ENCODE peak calls at places on chromosomes 4 and X, in four cellular contexts. X, F, B and V are unnamed samples. For H3K4me1, the result is how much of the 10 kb centered on the place peaks cover.

GRCh38 chrX:129759576-129760061 is 20.1 kb upstream of the SASH3 start:
- DNase-seq in X (peak), F (no peak), B (no peak), V (no peak)

GRCh38 chrX:75673468-75673867 is 111.6 kb downstream of the MAGEE2 start:
- DNase-seq in X (no peak), F (no peak), B (peak), V (no peak)

GRCh38 chr4:3387154-3387942 is 54.4 kb upstream of the HGFAC start:
- DNase-seq in X (no peak), F (peak), B (no peak), V (no peak)

GRCh38 chr4:17490575-17491059 is 21.3 kb downstream of the QDPR start:
- DNase-seq in X (no peak), F (no peak), B (peak), V (peak)

GRCh38 chr4:25291158-25291733 is 21.3 kb upstream of the ZCCHC4 start:
- DNase-seq in X (no peak), F (no peak), B (no peak), V (no peak)

GRCh38 chrX:154731881-154732280 is 19.0 kb downstream of the GAB3 start:
- DNase-seq in X (no peak), F (no peak), B (no peak), V (no peak)

GRCh38 chrX:18098704-18099103 is 122.0 kb downstream of the BEND2 start:
- DNase-seq in X (no peak), F (no peak), B (no peak), V (no peak)

GRCh38 chrX:8404443-8404842 is 60.2 kb upstream of the VCX3B start:
- DNase-seq in X (no peak), F (no peak), B (no peak), V (no peak)

GRCh38 chr4:139501117-139501516 is 47.2 kb downstream of the RAB33B start:
- DNase-seq in X (no peak), F (no peak), B (no peak), V (no peak)

GRCh38 chr4:186149872-186150271 is 41.5 kb upstream of the CYP4V2 start:
- DNase-seq in X (peak), F (no peak), B (peak), V (no peak)

GRCh38 chr4:29199025-29199424 is 1521.1 kb upstream of the PCDH7 start:
- DNase-seq in X (no peak), F (no peak), B (no peak), V (no peak)

GRCh38 chr4:99165978-99166377 is 21.9 kb upstream of the ADH4 start:
- DNase-seq in X (no peak), F (no peak), B (no peak), V (no peak)

GRCh38 chr4:41594439-41594838 is 56.5 kb downstream of the LIMCH1 start:
- DNase-seq in X (no peak), F (no peak), B (no peak), V (no peak)
- TF ChIP-seq FOXM1 in X (no peak), F (no peak), B (no peak), V (no peak)

DNA sequence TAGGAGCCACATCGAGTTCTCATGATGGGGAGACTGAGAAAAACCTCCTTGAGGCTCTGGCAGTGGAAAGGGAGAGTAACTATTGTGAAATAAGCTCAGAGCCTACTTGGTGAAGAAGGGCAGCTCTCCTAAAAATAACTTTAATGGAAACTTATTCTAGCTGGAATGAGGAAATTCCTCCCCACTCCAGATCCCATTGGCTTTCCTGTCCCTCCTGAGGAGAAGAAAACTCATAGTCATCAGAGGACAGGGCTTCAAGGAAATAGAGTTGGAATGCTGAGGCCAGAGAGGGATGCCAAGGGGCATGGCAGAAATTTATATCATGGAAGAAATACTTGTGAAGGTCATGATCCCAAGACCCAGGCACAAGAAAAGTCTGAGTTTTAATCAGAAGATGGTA is 70.7 kb upstream of the TAPT1 start:
- DNase-seq in X (no peak), F (no peak), B (no peak), V (no peak)
- TF ChIP-seq TAF1 in X (no peak), F (no peak), B (no peak), V (no peak)

GRCh38 chr4:67566335-67566734 is 7.8 kb downstream of the STAP1 start:
- DNase-seq in X (no peak), F (no peak), B (no peak), V (no peak)

GRCh38 chr4:67568820-67569219 is 10.3 kb downstream of the STAP1 start:
- DNase-seq in X (no peak), F (no peak), B (no peak), V (no peak)

GRCh38 chr4:67573193-67573592 is 14.7 kb downstream of the STAP1 start:
- DNase-seq in X (no peak), F (no peak), B (no peak), V (no peak)

GRCh38 chr4:67571975-67572374 is 13.4 kb downstream of the STAP1 start:
- DNase-seq in X (no peak), F (no peak), B (no peak), V (no peak)

DNA sequence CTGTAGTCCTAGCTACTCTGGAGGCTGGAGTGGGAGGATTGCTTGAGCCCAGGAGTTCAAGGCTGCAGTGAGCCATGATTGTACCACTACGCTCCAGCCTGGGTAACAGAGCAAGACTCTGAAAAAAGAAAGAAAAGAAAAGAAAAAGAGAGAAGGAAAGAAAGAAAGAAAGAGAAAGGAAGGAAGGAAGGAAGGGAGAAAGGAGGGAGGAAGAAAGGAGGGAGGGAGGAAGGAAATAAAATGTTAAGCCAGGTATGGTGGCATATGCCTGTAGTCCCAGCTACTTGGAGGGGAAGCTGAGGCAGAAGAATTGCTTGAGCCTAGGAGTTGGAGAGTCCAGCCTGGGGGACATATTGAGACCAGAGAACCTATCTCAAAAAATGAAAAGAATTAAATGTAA is 12.0 kb downstream of the STAP1 start:
- DNase-seq in X (no peak), F (no peak), B (no peak), V (no peak)
- H3K4me1 ChIP-seq in X (under half), F (under half), B (under half), V (under half)

GRCh38 chr4:189278559-189279165 is 662.0 kb upstream of the FRG1 start:
- DNase-seq in X (no peak), F (no peak), B (no peak), V (no peak)
- TF ChIP-seq FOXM1 in X (no peak), F (no peak), B (no peak), V (no peak)

DNA sequence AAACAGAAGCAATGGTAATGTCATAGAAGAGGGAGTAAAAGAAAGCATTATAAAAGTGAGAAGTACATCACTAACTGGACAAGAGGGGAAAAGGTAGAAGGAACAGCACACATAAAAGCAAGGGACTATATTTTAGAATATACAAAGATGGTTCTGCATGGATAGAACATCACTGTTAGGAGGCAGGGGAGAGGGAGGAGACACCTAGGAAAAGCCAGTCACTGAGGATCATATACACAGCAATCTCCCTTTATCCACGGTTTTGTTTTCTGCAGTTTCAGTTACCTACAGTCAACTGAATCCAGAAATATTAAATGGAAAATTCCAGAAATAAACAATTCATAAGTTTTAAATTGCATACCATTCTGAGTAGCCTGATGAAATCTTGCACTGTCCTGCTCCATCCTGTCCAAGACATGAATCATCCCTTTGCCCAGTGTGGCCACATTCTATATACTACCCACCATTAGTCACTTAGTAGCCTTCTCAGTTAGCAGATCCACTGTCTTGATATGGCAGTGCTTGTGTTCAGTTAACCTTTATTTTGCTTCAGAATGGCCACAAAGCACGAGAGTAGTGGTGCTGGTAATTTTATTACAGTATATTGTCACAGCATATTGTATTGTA is 74.2 kb downstream of the PPA2 start:
- DNase-seq in X (no peak), F (no peak), B (no peak), V (no peak)
- TF ChIP-seq TAF1 in X (no peak), F (no peak), B (no peak), V (no peak)

DNA sequence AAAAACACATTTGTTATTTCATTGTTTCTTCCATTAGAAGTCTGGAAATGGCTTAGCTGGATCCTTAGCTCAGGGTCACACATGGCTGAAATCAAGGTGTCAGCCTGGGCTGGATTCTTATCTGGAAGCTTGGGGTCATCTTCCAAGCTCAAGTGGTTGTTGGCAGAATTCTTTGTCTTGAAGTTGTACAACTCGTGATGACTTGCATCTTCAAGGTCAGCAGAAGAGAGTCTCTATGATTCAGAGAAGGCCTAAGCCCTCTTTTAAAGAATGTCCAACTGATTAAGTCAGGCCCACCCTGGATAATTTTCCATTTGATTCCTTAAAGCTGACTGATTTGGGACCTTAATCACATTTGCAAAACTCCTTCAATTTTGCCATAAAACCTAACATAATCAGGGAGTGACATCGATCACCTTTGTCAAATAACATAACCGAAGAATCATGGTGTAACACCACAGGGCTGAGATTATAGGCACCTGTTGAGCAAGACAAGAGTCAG is 22.1 kb downstream of the TMSB4X start:
- DNase-seq in X (no peak), F (no peak), B (no peak), V (no peak)
- H3K4me1 ChIP-seq in X (under half), F (under half), B (under half), V (under half)

GRCh38 chrX:9861711-9862110 is 75.5 kb downstream of the SHROOM2 start:
- DNase-seq in X (no peak), F (no peak), B (peak), V (no peak)
- TF ChIP-seq FOXM1 in X (no peak), F (no peak), B (no peak), V (no peak)

GRCh38 chr4:61545902-61546498 is 345.9 kb downstream of the ADGRL3 start:
- DNase-seq in X (no peak), F (no peak), B (no peak), V (no peak)
- TF ChIP-seq TAF1 in X (no peak), F (no peak), B (no peak), V (no peak)

GRCh38 chr4:40553995-40554394 is 75.7 kb downstream of the RBM47 start:
- DNase-seq in X (no peak), F (no peak), B (no peak), V (no peak)

GRCh38 chr4:40557741-40558140 is 71.9 kb downstream of the RBM47 start:
- DNase-seq in X (no peak), F (no peak), B (no peak), V (no peak)

GRCh38 chr4:40550900-40551546 is 78.6 kb downstream of the RBM47 start:
- DNase-seq in X (peak), F (peak), B (peak), V (no peak)

GRCh38 chr4:40552536-40552935 is 77.1 kb downstream of the RBM47 start:
- DNase-seq in X (no peak), F (no peak), B (no peak), V (no peak)

DNA sequence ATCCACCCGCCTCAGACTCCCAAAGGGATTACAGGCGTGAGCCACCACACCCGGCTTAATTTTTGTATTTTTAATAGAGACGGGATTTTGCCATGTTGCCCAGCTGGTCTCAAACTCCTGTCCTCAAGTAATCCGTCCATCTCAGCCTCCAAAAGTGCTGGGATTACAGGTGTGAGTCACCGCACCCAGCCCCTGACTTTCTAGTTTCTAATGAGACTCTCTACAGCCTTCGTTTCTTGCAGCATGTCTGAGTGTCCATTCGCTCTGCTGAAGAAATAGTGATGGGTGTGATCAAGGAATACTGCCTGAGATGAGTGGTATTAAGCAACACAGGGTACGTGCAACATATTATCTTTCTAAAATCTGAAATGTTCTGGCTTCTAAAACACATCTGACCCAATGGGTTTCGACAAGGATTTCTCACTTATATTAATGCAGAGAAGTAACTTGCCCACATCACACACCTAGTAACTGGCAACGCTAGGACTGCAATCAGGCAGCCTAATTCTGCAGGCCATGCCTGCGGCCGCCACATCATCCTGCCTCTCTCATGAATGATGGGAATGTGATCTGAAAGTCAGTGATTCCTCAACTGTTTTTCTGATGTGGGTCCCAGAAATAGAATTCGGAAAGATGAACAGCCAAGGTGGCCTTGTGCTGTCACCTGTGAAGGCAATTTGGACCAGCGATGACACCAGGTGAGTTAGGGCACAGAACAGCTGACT is 74.3 kb downstream of the RBM47 start:
- DNase-seq in X (no peak), F (no peak), B (no peak), V (no peak)
- H3K4me1 ChIP-seq in X (under half), F (under half), B (under half), V (under half)

DNA sequence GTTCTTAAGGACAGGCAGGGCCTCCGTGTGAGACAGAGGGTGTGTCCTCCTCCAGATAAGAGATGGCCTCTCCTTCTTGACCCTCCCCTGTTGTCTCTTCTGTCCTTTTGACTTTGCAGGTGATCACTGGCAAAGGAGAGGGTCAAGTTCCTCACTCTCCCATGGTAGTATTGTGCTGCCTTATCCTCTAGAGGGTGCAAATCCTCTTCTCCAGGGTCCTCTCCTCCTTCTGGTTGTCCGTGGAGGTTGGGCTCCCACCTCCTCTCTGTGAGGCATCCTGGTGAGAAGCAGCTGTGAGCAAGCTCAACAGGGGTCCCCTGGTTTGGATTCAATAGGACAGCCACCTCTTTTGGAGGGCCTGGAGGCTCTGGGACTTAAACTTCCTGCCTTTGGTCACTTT is 44.8 kb downstream of the ZNF182 start:
- DNase-seq in X (no peak), F (no peak), B (peak), V (peak)
- TF ChIP-seq FOXM1 in X (no peak), F (no peak), B (no peak), V (no peak)